ENCODE peak calls at places on chromosomes 2 and 18, in eight cellular contexts. G is adrenal gland, N is kidney, Q is IMR-90, S is DND-41, E is HL-60, B is suprapubic skin, X is left ventricle myocardium inferior. K is an unnamed sample.

GRCh38 chr18:3710712-3711269 is 260.8 kb downstream of the TGIF1 start:
- DNase-seq in G (peak), N (peak), Q (no peak), S (no peak), E (peak), B (no peak), X (peak), K (no peak)

GRCh38 chr2:3469486-3469885 is 49.8 kb downstream of the ADI1 start:
- DNase-seq in G (no peak), N (no peak), Q (no peak), S (no peak), E (no peak), B (no peak), X (peak), K (no peak)

GRCh38 chr2:240468300-240469238 is 33.1 kb downstream of the GPC1 start:
- DNase-seq in G (peak), N (peak), Q (no peak), S (no peak), E (no peak), B (peak), X (no peak), K (no peak)

GRCh38 chr2:207113403-207113802 is 52.3 kb downstream of the KLF7 start:
- DNase-seq in G (no peak), N (no peak), Q (no peak), S (no peak), E (no peak), B (no peak), X (no peak), K (no peak)

GRCh38 chr18:59697236-59697932 is at the start of gene CCBE1:
- DNase-seq in G (peak), N (peak), Q (peak), S (no peak), E (no peak), B (peak), X (peak), K (no peak)

GRCh38 chr2:171541202-171541884 is 19.1 kb downstream of the CYBRD1 start:
- DNase-seq in G (no peak), N (no peak), Q (no peak), S (peak), E (peak), B (no peak), X (no peak), K (no peak)

GRCh38 chr2:173448938-173449471 is 94.3 kb downstream of the CDCA7 start:
- DNase-seq in G (peak), N (peak), Q (peak), S (peak), E (peak), B (peak), X (peak), K (peak)

GRCh38 chr2:5250482-5250881 is 441.7 kb upstream of the SOX11 start:
- DNase-seq in G (no peak), N (no peak), Q (no peak), S (no peak), E (no peak), B (no peak), X (no peak), K (no peak)

GRCh38 chr18:23380001-23380550 is 73.0 kb upstream of the RIOK3 start:
- DNase-seq in G (no peak), N (no peak), Q (peak), S (no peak), E (no peak), B (no peak), X (no peak), K (no peak)

GRCh38 chr2:220106065-220106464 is 478.6 kb downstream of the SLC4A3 start:
- DNase-seq in G (no peak), N (no peak), Q (no peak), S (no peak), E (no peak), B (no peak), X (no peak), K (no peak)

GRCh38 chr2:191555092-191555742 is 122.7 kb upstream of the NABP1 start:
- DNase-seq in G (peak), N (peak), Q (peak), S (peak), E (peak), B (peak), X (peak), K (peak)

GRCh38 chr2:202104286-202104870 is 31.3 kb downstream of the KIAA2012 start:
- DNase-seq in G (no peak), N (no peak), Q (peak), S (peak), E (peak), B (no peak), X (no peak), K (no peak)

GRCh38 chr2:175309799-175310198 is 128.3 kb upstream of the ATP5MC3 start:
- DNase-seq in G (no peak), N (no peak), Q (peak), S (peak), E (peak), B (no peak), X (no peak), K (peak)

GRCh38 chr2:215751200-215751910 is 262.0 kb downstream of the MREG start:
- DNase-seq in G (no peak), N (no peak), Q (peak), S (no peak), E (no peak), B (no peak), X (no peak), K (peak)

GRCh38 chr2:236744316-236745105 is 174.9 kb downstream of the ACKR3 start:
- DNase-seq in G (peak), N (no peak), Q (peak), S (no peak), E (no peak), B (no peak), X (no peak), K (no peak)

GRCh38 chr2:119106301-119106897 is 52.2 kb downstream of the C1QL2 start:
- DNase-seq in G (no peak), N (no peak), Q (peak), S (peak), E (peak), B (no peak), X (no peak), K (peak)

GRCh38 chr2:200677721-200678532 is 92.1 kb downstream of the AOX1 start:
- DNase-seq in G (peak), N (no peak), Q (peak), S (no peak), E (no peak), B (no peak), X (peak), K (no peak)

GRCh38 chr2:142682528-142682927 is 194.9 kb upstream of the KYNU start:
- DNase-seq in G (no peak), N (no peak), Q (peak), S (no peak), E (no peak), B (no peak), X (no peak), K (peak)

GRCh38 chr2:7974936-7975335 is 706.9 kb upstream of the ID2 start:
- DNase-seq in G (no peak), N (no peak), Q (no peak), S (no peak), E (no peak), B (no peak), X (no peak), K (no peak)

GRCh38 chr18:48546411-48546810 is 7.6 kb downstream of the CTIF start:
- DNase-seq in G (peak), N (no peak), Q (peak), S (no peak), E (no peak), B (peak), X (no peak), K (no peak)

GRCh38 chr2:71458413-71459083 is 5.2 kb downstream of the DYSF start:
- DNase-seq in G (peak), N (no peak), Q (peak), S (no peak), E (no peak), B (no peak), X (peak), K (no peak)

GRCh38 chr2:113858764-113859163 is 31.1 kb upstream of the ACTR3 start:
- DNase-seq in G (no peak), N (no peak), Q (peak), S (no peak), E (no peak), B (no peak), X (no peak), K (peak)

GRCh38 chr2:31236433-31237205 is 2.7 kb downstream of the EHD3 start:
- DNase-seq in G (no peak), N (no peak), Q (no peak), S (no peak), E (no peak), B (no peak), X (no peak), K (no peak)

GRCh38 chr2:96264086-96264485 is 1.7 kb downstream of the TMEM127 start:
- DNase-seq in G (no peak), N (no peak), Q (peak), S (no peak), E (no peak), B (no peak), X (no peak), K (no peak)

GRCh38 chr2:25103287-25103871 is 61.5 kb downstream of the EFR3B start:
- DNase-seq in G (peak), N (no peak), Q (peak), S (no peak), E (no peak), B (no peak), X (no peak), K (peak)

GRCh38 chr2:236548179-236548918 is 21.3 kb upstream of the ACKR3 start:
- DNase-seq in G (no peak), N (no peak), Q (no peak), S (no peak), E (no peak), B (no peak), X (no peak), K (no peak)

GRCh38 chr2:128187032-128187654 is 96.1 kb downstream of the UGGT1 start:
- DNase-seq in G (no peak), N (no peak), Q (peak), S (no peak), E (no peak), B (no peak), X (no peak), K (no peak)

GRCh38 chr2:218831378-218831990 is at the start of gene PRKAG3:
- DNase-seq in G (peak), N (no peak), Q (no peak), S (no peak), E (no peak), B (no peak), X (peak), K (no peak)

GRCh38 chr2:45483997-45484396 is 127.1 kb downstream of the SRBD1 start:
- DNase-seq in G (no peak), N (no peak), Q (peak), S (no peak), E (no peak), B (no peak), X (no peak), K (no peak)

GRCh38 chr18:61546598-61546997 is 213.4 kb downstream of the CDH20 start:
- DNase-seq in G (no peak), N (no peak), Q (peak), S (no peak), E (no peak), B (no peak), X (no peak), K (peak)

GRCh38 chr2:232698552-232699091 is 1.5 kb downstream of the GIGYF2 start:
- DNase-seq in G (no peak), N (no peak), Q (no peak), S (no peak), E (no peak), B (no peak), X (no peak), K (no peak)

DNA sequence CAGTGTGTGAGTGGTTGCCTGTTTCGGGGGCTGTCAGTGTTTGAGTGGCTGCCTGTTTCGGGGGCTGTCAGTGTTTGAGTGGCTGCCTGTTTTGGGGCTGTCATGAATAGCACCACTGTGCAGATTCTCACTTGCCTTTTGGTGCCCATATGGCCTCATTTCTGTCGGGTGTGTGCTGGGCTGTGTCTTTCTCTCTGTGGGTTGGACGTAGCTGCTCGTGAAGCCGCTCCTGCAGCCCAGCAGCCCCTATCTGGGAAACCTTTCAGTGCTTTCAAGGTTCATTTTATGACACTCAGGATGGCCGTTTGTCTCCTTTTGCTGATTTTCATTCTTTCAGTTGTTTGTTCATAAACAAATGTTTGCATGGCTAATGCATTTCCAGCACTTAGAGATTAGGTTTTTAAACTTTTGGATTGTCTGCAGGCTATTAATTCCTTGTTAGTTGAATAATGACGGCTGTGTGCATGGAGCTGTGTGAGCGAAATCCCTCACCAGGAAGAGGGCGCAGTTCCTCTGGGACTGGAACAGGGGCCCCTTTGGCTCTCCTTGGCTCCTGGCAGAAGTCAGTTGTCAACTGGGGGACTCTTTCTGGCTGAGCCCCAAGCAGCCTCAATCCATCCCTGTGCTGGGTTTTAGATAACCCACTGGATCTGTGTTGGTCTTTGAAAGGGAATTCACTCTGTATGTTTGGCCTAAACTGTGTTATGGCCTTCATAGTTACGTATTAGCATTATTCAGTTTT is 10.8 kb downstream of the AGAP1 start:
- DNase-seq in G (no peak), N (no peak), Q (no peak), S (no peak), E (no peak), B (no peak), X (no peak), K (no peak)
- TF ChIP-seq CTCF in G (no peak), N (no peak), Q (no peak), S (no peak), E (no peak), B (no peak), X (no peak), K (no peak)

GRCh38 chr2:78011251-78011650 is 489.1 kb upstream of the LRRTM4 start:
- DNase-seq in G (no peak), N (no peak), Q (no peak), S (no peak), E (no peak), B (no peak), X (no peak), K (no peak)
- H3K27ac ChIP-seq in G (no peak), N (no peak), Q (no peak), S (no peak), E (no peak), B (no peak), X (no peak), K (no peak)

DNA sequence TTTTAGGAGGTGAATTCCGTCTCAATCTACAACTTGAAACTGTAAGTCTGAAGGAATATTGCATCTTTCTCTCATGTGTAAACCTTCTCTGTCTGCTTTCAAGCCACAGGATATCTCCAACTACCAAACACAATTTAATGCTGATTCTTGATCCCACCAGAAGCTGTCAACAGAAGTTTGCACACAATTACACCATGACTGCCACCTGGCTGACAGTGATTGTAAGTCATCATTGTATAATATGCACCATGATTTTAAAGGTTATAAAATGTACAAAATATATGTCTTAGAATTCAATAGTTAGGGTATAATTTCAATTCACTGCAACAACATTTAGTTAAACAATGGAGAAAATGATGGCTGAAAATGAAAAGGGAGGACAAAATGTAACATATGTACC is 18.4 kb downstream of the PREPL start:
- DNase-seq in G (no peak), N (no peak), Q (peak), S (peak), E (no peak), B (no peak), X (no peak), K (peak)
- TF ChIP-seq CTCF in G (peak), N (peak), Q (no peak), S (peak), E (no peak), B (no peak), X (peak), K (peak)

GRCh38 chr2:226759768-226760167 is 39.9 kb downstream of the IRS1 start:
- DNase-seq in G (no peak), N (no peak), Q (no peak), S (no peak), E (no peak), B (no peak), X (no peak), K (no peak)
- H3K27ac ChIP-seq in G (no peak), N (no peak), Q (peak), S (no peak), E (no peak), B (no peak), X (peak), K (peak)

GRCh38 chr18:43601432-43601831 is 324.1 kb upstream of the SYT4 start:
- DNase-seq in G (no peak), N (no peak), Q (no peak), S (no peak), E (no peak), B (no peak), X (no peak), K (no peak)

GRCh38 chr18:43592268-43592667 is 315.0 kb upstream of the SYT4 start:
- DNase-seq in G (no peak), N (no peak), Q (no peak), S (no peak), E (no peak), B (no peak), X (no peak), K (no peak)

GRCh38 chr18:43590182-43590903 is 313.1 kb upstream of the SYT4 start:
- DNase-seq in G (no peak), N (peak), Q (no peak), S (no peak), E (no peak), B (no peak), X (no peak), K (no peak)

DNA sequence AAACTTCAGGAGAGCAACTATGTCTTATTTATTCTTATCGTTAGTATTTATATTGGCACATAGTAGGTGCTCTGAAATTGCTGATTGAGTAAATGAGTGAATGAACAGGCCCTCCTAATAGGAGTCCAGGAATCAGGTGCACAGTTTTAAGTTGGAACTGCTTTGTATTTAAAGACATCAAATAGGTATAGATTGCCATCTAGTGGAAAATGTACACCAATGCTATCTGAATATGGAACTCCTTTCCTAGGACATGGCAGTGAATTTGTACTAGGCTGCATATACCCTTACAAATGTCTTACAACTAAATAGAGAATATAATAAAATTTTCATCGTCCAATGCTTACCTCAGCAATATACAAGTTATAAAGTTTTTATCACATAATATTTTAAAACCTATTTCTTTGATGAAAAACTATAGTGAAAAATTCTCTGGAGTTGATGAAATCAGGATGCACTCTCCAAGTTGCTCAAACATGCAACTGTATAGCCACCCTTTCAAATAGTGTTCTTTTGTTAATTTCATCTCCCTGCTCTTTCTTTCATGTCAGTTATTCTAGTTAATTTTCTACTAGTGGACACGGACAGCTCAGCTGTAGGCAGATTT is 318.9 kb upstream of the SYT4 start:
- DNase-seq in G (no peak), N (no peak), Q (peak), S (no peak), E (no peak), B (no peak), X (no peak), K (peak)
- TF ChIP-seq CTCF in G (peak), N (peak), Q (peak), S (peak), E (peak), B (no peak), X (peak), K (peak)